ENCODE peak calls at places on chromosomes 6 and 20, in five cellular contexts. G, N, H, K and P are unnamed samples.
A peak's percentile ranks its signal among the peaks of the same experiment; 100 is the strongest.

GRCh38 chr6:144266091-144266649 is 19.0 kb upstream of the UTRN start:
- DNase-seq in G (peak; percentile 67), N (peak; percentile 82), H (peak; percentile 87), K (peak; percentile 71), P (no peak)

GRCh38 chr20:60200305-60200918 is 242.2 kb downstream of the CDH26 start:
- DNase-seq in G (no peak), N (no peak), H (no peak), K (no peak), P (no peak)

GRCh38 chr6:136592930-136593673 is 42.9 kb upstream of the MAP7 start:
- DNase-seq in G (no peak), N (no peak), H (peak; percentile 71), K (no peak), P (no peak)

GRCh38 chr6:15608406-15608805 is 54.4 kb downstream of the DTNBP1 start:
- DNase-seq in G (no peak), N (no peak), H (peak; percentile 74), K (no peak), P (no peak)

GRCh38 chr20:32982617-32983458 is 21.4 kb downstream of the SUN5 start:
- DNase-seq in G (peak; percentile 38), N (no peak), H (no peak), K (no peak), P (no peak)

GRCh38 chr6:27541212-27541931 is 68.5 kb upstream of the ZNF184 start:
- DNase-seq in G (no peak), N (no peak), H (peak; percentile 19), K (peak; percentile 39), P (no peak)

GRCh38 chr6:54002118-54002517 is 109.1 kb upstream of the MLIP start:
- DNase-seq in G (no peak), N (no peak), H (peak; percentile 36), K (no peak), P (no peak)

GRCh38 chr20:20052074-20052970 is at the start of the genes CFAP61 and CRNKL1:
- DNase-seq in G (peak; percentile 97), N (peak; percentile 98), H (peak; percentile 93), K (peak; percentile 99), P (peak; percentile 96)

GRCh38 chr6:108117427-108118358 is 43.2 kb upstream of the OSTM1 start:
- DNase-seq in G (peak; percentile 25), N (peak; percentile 57), H (peak; percentile 28), K (peak; percentile 63), P (no peak)

GRCh38 chr20:24577271-24577909 is 108.0 kb downstream of the SYNDIG1 start:
- DNase-seq in G (no peak), N (no peak), H (no peak), K (no peak), P (no peak)

GRCh38 chr6:115067690-115068447 is 725.0 kb upstream of the HS3ST5 start:
- DNase-seq in G (no peak), N (no peak), H (no peak), K (no peak), P (no peak)

GRCh38 chr6:130994319-130995097 is 68.5 kb downstream of the EPB41L2 start:
- DNase-seq in G (no peak), N (no peak), H (no peak), K (no peak), P (no peak)

GRCh38 chr6:140980265-140980887 is 1152.3 kb upstream of the GJE1 start:
- DNase-seq in G (no peak), N (no peak), H (peak; percentile 38), K (no peak), P (no peak)

GRCh38 chr6:140230282-140230681 is 855.8 kb upstream of the CITED2 start:
- DNase-seq in G (no peak), N (no peak), H (no peak), K (no peak), P (no peak)

GRCh38 chr6:22318404-22318803 is 21.6 kb upstream of the PRL start:
- DNase-seq in G (no peak), N (no peak), H (no peak), K (no peak), P (no peak)

GRCh38 chr6:150410906-150411305 is 42.1 kb downstream of the IYD start:
- DNase-seq in G (no peak), N (no peak), H (peak; percentile 42), K (no peak), P (no peak)

GRCh38 chr6:79432726-79433125 is 104.5 kb downstream of the LCA5 start:
- DNase-seq in G (no peak), N (no peak), H (peak; percentile 10), K (no peak), P (no peak)

GRCh38 chr6:128863983-128864382 is 19.0 kb upstream of the LAMA2 start:
- DNase-seq in G (no peak), N (no peak), H (no peak), K (no peak), P (no peak)

GRCh38 chr6:5567890-5568289 is 306.6 kb downstream of the FARS2 start:
- DNase-seq in G (no peak), N (no peak), H (no peak), K (no peak), P (no peak)

DNA sequence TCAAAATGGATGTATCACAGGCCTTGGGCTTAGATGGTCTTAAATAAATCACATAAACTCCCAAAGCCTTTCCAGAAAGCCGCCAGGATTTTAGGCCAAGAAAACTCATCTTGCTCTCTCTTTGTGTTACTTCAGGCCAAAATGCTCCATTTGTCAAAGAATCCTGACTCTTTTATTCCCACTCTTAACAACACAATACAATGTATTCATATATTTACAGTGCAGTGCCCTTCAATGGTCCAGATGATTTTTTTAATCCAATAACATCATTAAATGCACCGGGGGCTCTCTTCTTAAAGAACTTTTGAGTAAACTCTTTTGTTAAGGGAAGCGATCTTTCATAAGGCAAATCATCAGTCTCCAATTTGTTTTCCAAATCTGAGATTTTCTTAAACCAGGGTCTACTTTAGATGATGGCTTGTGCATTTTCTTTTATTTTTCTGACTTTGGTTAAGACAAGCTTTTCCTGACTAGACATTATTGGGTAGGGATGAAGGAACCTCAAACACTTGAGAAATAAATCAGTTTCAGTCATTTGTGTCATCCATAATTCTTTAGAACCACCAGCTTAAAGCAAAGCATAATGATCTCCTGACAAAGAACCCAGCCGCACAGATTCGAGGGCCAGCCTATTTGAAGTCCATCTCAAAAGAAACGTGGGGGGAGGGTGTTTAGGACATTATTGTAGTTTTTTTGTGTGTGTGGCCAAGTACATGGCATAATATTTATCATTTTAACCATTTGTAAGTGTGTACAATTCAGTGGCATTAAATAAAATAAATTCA is 6.2 kb upstream of the TCP11 start:
- DNase-seq in G (no peak), N (no peak), H (no peak), K (peak; percentile 31), P (no peak)
- H3K4me1 ChIP-seq in G (no peaks in the 10 kb centered on the region), N (no peaks in the 10 kb centered on the region), H (peaks cover 8% of the 10 kb centered on the region), K (peaks cover 31% of the 10 kb centered on the region), P (no peaks in the 10 kb centered on the region)

GRCh38 chr6:88365230-88365629 is 199.1 kb upstream of the CNR1 start:
- DNase-seq in G (no peak), N (no peak), H (no peak), K (no peak), P (no peak)
- H3K27ac ChIP-seq in G (no peak overlapping the region), N (no peak overlapping the region), H (no peak overlapping the region), K (no peak overlapping the region), P (no peak overlapping the region)

DNA sequence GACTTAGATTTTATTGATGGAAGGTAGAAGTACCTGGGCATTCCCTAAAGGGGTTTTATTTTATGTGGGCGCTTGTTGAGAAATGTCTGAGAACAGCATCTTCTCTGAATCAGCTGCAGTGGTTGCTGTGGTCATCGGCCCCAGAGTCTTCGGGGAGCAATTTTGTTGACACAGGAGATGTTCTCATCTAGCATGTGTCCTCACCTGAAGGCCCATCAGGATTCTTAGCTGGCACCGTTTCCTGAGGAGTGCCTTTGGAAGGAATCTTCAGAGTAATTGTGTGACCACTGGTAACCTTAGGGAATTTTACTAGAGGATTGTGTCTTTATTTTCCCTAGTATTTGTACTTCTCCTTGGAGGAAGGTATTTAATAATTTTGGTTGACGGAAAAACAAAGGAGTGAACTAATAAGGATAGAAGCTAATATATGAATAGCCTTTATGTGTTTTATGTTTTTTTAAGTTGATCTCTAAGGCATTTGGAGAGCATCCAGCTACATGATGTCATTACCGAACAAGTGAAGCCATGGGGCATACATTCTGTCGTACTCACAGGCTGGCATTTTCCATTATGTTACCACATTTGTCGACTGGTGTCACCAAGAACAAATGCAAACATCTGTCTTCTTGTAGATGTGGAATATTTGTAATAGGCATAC is 41.7 kb downstream of the TULP4 start:
- DNase-seq in G (no peak), N (no peak), H (peak; percentile 64), K (no peak), P (no peak)
- H3K9me3 ChIP-seq in G (no peaks in the 10 kb centered on the region), N (no peaks in the 10 kb centered on the region), H (no peaks in the 10 kb centered on the region), K (no peaks in the 10 kb centered on the region), P (no peaks in the 10 kb centered on the region)

GRCh38 chr20:13755809-13756208 is 28.9 kb downstream of the ESF1 start:
- DNase-seq in G (no peak), N (no peak), H (no peak), K (no peak), P (no peak)
- H3K4me1 ChIP-seq in G (no peaks in the 10 kb centered on the region), N (no peaks in the 10 kb centered on the region), H (no peaks in the 10 kb centered on the region), K (no peaks in the 10 kb centered on the region), P (no peaks in the 10 kb centered on the region)

DNA sequence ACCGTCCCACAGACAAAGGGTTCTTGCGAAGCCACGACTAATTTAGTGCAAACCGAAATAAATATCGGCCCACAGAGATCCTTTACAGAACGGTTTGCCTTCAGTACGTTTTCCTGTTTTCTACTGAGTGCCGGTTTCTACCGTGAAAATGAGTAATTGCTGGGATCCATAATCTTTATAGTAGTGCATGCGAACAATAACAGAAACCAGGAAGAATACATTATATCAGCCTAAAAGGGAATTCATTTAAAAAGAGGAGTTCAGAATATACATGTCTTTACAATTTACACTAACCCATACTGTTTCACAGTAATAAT is 292 bp upstream of the MTCL3 start:
- DNase-seq in G (no peak), N (no peak), H (no peak), K (no peak), P (no peak)
- H3K27ac ChIP-seq in G (no peak overlapping the region), N (no peak overlapping the region), H (no peak overlapping the region), K (no peak overlapping the region), P (no peak overlapping the region)

DNA sequence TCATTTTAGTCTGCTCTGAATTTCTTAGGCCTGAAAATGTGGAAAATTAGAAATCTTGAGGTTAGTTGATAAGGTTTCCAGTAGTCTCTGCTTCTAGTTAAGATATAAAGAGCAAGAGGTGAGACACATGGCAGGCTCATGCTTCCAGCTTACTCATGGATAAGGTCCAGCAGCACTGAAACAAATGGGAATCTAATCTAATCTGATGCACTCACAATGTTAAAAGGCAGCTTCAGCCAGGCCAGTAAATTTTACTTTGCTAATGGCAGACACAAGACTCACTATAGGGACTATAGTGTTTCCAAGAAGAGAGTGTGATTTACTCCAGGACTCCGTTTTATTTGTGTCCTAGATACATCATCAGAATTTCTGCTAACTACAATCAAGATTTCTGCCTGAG is 324.7 kb downstream of the SMOC2 start:
- DNase-seq in G (no peak), N (no peak), H (no peak), K (no peak), P (no peak)
- H3K9me3 ChIP-seq in G (peaks cover 1% of the 10 kb centered on the region), N (no peaks in the 10 kb centered on the region), H (no peaks in the 10 kb centered on the region), K (no peaks in the 10 kb centered on the region), P (no peaks in the 10 kb centered on the region)